ENCODE peak calls at places on chromosome 6, in nine cellular contexts. O, H, V, R, T, P, I, F and K are unnamed samples.
A peak's percentile ranks its signal among the peaks of the same experiment; 100 is the strongest.

GRCh38 chr6:42104095-42104806 is 38.2 kb downstream of the C6orf132 start:
- DNase-seq in O (peak; percentile 90), H (peak; percentile 38), V (peak; percentile 56), R (no peak), T (peak; percentile 66), P (peak; percentile 33), I (no peak), F (peak; percentile 92), K (peak; percentile 56)

GRCh38 chr6:7974932-7975763 is 64.6 kb upstream of the TXNDC5 start:
- DNase-seq in O (no peak), H (peak; percentile 85), V (peak; percentile 5), R (peak; percentile 32), T (peak; percentile 94), P (peak; percentile 92), I (peak; percentile 80), F (no peak), K (no peak)

GRCh38 chr6:128124713-128125112 is 223.9 kb upstream of the THEMIS start:
- DNase-seq in O (no peak), H (no peak), V (no peak), R (peak; percentile 19), T (peak; percentile 53), P (no peak), I (no peak), F (no peak), K (no peak)

GRCh38 chr6:135555550-135555949 is 58.0 kb upstream of the AHI1 start:
- DNase-seq in O (peak; percentile 40), H (no peak), V (peak; percentile 76), R (no peak), T (no peak), P (no peak), I (no peak), F (peak; percentile 20), K (no peak)

GRCh38 chr6:116662186-116662585 is 6.4 kb downstream of the ZUP1 start:
- DNase-seq in O (no peak), H (no peak), V (no peak), R (no peak), T (no peak), P (no peak), I (no peak), F (no peak), K (no peak)

GRCh38 chr6:32763417-32763816 is at the start of gene HLA-DQB2:
- DNase-seq in O (no peak), H (no peak), V (no peak), R (no peak), T (peak; percentile 5), P (no peak), I (no peak), F (no peak), K (no peak)

GRCh38 chr6:83867527-83868161 is 8.2 kb downstream of the CYB5R4 start:
- DNase-seq in O (peak; percentile 70), H (peak; percentile 57), V (peak; percentile 58), R (no peak), T (peak; percentile 98), P (no peak), I (no peak), F (no peak), K (no peak)

GRCh38 chr6:138105880-138106664 is 1.1 kb downstream of the PERP start:
- DNase-seq in O (peak; percentile 75), H (no peak), V (no peak), R (no peak), T (peak; percentile 13), P (no peak), I (no peak), F (no peak), K (no peak)

GRCh38 chr6:153140299-153140698 is 9.2 kb upstream of the RGS17 start:
- DNase-seq in O (no peak), H (no peak), V (no peak), R (no peak), T (no peak), P (no peak), I (no peak), F (no peak), K (no peak)

GRCh38 chr6:31272431-31272830 is 539 bp upstream of the HLA-C start:
- DNase-seq in O (peak; percentile 23), H (no peak), V (no peak), R (no peak), T (peak; percentile 10), P (no peak), I (no peak), F (no peak), K (no peak)

GRCh38 chr6:39088331-39088730 is 26.7 kb downstream of the SAYSD1 start:
- DNase-seq in O (peak; percentile 94), H (peak; percentile 26), V (peak; percentile 28), R (no peak), T (peak; percentile 55), P (no peak), I (peak; percentile 59), F (no peak), K (no peak)

DNA sequence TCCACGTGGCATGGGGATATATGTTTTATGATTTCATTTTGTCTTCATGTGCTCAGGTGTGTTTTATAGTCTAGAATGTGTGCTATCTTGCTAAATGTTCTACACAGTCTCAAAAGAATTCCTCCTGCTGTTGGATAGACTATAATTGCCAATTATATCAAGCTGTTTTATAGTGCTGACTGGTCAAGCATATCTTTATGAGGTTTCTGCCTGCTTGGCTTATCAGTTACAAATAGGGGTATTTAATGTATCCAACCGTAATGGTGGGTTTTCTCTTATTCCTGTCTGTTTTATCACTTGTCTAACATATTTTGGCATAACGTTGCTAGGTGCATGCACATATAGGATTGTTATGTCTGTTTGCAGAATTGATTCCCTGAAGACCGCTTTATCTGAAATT is 201.3 kb downstream of the EYS start:
- DNase-seq in O (no peak), H (no peak), V (no peak), R (no peak), T (no peak), P (no peak), I (no peak), F (no peak), K (no peak)
- TF ChIP-seq CTCF in O (no peak), H (no peak), V (no peak), R (no peak), T (no peak), P (no peak), I (no peak), F (no peak), K (no peak)

GRCh38 chr6:144599615-144600014 is 314.5 kb downstream of the UTRN start:
- DNase-seq in O (no peak), H (no peak), V (no peak), R (no peak), T (no peak), P (no peak), I (no peak), F (no peak), K (no peak)
- TF ChIP-seq CTCF in O (no peak), H (no peak), V (no peak), R (no peak), T (no peak), P (no peak), I (no peak), F (no peak), K (no peak)

GRCh38 chr6:90294008-90294511 is 2.6 kb downstream of the BACH2 start:
- DNase-seq in O (no peak), H (no peak), V (no peak), R (no peak), T (no peak), P (no peak), I (no peak), F (no peak), K (no peak)

GRCh38 chr6:90294614-90294988 is 2.0 kb downstream of the BACH2 start:
- DNase-seq in O (peak; percentile 51), H (no peak), V (no peak), R (no peak), T (no peak), P (no peak), I (no peak), F (no peak), K (no peak)

GRCh38 chr6:90296346-90297123 is at the start of gene BACH2:
- DNase-seq in O (peak; percentile 97), H (peak; percentile 73), V (peak; percentile 82), R (no peak), T (peak; percentile 76), P (peak; percentile 93), I (peak; percentile 88), F (peak; percentile 87), K (peak; percentile 85)

GRCh38 chr6:90295854-90296345 is 743 bp downstream of the BACH2 start:
- DNase-seq in O (peak; percentile 69), H (peak; percentile 50), V (peak; percentile 39), R (no peak), T (peak; percentile 59), P (peak; percentile 80), I (peak; percentile 44), F (peak; percentile 63), K (peak; percentile 71)

DNA sequence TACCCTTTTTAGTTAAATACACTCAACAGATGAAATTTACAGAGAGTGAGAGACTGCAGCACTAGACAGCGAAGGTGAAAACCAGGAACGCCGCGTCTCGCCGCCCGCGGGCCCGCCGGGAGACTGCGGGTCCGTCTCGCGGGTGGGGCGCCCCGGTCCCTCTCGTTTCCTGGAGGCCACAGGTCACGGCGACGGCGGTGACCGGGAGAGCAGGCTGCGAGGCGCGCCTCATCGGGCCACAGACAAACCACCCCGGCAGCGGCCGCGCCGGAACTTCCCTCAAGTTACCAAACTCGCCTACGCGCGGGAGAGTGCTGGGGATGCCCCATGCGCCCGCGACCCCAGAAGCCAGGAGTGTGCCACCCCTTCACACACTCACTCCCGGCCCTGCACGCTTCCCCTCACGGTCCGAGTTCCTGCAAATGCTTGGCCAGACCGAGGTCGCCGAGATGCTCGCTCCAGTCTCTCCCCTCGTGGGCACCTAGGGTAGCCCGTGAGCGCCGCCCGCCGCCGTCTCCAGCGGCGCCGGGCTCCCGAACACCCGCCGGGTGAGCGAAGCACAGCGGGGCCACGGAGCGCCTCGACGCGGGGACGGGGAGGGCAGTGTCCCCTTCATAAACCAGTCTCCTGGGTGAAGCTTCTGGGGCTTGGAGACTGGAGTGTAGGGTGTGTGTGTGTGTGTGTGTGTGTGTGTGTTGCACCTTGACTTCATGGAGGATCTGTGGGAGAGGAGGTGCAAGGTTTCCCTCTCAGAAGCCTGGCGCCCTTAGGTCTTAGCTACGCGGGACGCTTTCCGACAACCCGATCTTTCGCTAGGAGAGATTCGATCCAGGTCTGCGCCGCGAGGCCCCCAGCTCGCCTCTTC is 1.4 kb downstream of the BACH2 start:
- DNase-seq in O (peak; percentile 48), H (peak; percentile 15), V (no peak), R (no peak), T (peak; percentile 38), P (peak; percentile 45), I (no peak), F (peak; percentile 61), K (peak; percentile 67)
- TF ChIP-seq CTCF in O (no peak), H (peak; percentile 7), V (no peak), R (peak; percentile 33), T (no peak), P (peak; percentile 12), I (peak; percentile 22), F (no peak), K (no peak)

DNA sequence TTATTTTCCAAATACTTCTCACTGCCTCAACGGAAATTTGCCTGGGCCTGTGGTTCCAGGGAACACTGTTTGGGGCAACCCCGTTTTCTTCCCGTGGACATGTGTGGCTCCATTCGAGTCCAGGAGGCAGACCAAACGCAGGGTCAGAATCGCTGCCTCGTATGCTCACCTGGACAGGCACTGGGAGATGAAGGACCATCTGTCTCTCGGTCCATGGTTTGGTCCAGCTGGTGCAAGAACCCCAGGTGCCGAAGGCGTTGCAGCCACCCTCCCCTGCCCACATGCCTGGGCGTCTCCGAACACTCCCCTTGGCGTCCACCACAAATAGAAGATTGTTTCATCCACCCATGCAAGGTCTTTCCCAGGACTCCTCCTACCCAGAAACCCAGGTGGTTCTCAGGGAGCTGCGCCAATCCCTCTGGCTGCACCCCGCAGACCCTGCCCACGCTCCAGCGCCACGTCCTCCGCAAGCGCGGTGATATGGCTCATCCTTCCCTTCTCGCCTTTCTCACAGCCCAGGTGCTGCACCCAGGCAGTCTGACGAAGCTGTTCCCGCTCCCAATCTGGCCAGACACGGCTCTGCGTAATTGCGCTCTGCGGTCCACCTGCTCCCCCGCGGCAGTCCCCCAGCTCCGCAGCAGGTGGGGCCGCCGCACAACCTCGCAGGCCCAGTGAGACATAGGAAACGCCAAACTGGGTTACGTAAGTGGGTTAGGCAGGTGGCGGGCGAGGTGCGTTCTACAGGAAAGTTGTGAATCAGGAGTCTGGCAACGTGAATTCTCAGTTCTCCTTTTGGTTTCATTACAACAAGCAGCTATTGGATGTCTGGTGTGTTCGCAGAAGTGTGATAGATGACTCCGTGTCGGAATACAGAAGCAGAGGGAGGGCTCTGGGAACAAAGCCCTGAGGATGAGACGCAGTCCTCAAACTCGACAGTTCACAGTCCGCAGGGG is 146.2 kb upstream of the ECI2 start:
- DNase-seq in O (peak; percentile 85), H (no peak), V (no peak), R (peak; percentile 77), T (peak; percentile 55), P (no peak), I (peak; percentile 20), F (peak; percentile 60), K (peak; percentile 60)
- TF ChIP-seq CTCF in O (peak; percentile 45), H (no peak), V (no peak), R (peak; percentile 67), T (no peak), P (no peak), I (no peak), F (peak; percentile 22), K (no peak)